ENCODE peak calls at places on chromosomes 5 and 9, in four cellular contexts. One of them, this sample, is unnamed.
A peak's percentile ranks its signal among the peaks of the same experiment; 100 is the strongest.

GRCh38 chr9:95143591-95144561 is 173.6 kb downstream of the FANCC start:
- DNase-seq in colonic mucosa: peak; percentile 79
- DNase-seq in DND-41: no peak
- DNase-seq in iPS DF 6.9: no peak
- DNase-seq in this sample: no peak

GRCh38 chr9:35691757-35692301 is 2.1 kb upstream of the TPM2 start:
- DNase-seq in colonic mucosa: no peak
- DNase-seq in iPS DF 6.9: no peak
- DNase-seq in DND-41: no peak
- DNase-seq in this sample: no peak

GRCh38 chr9:20353931-20354652 is 268.2 kb downstream of the MLLT3 start:
- DNase-seq in DND-41: no peak
- DNase-seq in iPS DF 6.9: no peak
- DNase-seq in colonic mucosa: no peak
- DNase-seq in this sample: no peak

GRCh38 chr9:136804509-136805206 is 3.1 kb upstream of the RABL6 start:
- DNase-seq in iPS DF 6.9: no peak
- DNase-seq in colonic mucosa: no peak
- DNase-seq in DND-41: no peak
- DNase-seq in this sample: no peak

GRCh38 chr5:88251048-88251711 is 17.5 kb downstream of the TMEM161B start:
- DNase-seq in colonic mucosa: no peak
- DNase-seq in iPS DF 6.9: no peak
- DNase-seq in DND-41: no peak
- DNase-seq in this sample: no peak

GRCh38 chr5:132180134-132180745 is 47.4 kb downstream of the P4HA2 start:
- DNase-seq in iPS DF 6.9: peak; percentile 25
- DNase-seq in colonic mucosa: peak; percentile 32
- DNase-seq in DND-41: no peak
- DNase-seq in this sample: peak; percentile 19

GRCh38 chr9:4174781-4175180 is 125.1 kb downstream of the GLIS3 start:
- DNase-seq in iPS DF 6.9: no peak
- DNase-seq in DND-41: no peak
- DNase-seq in colonic mucosa: no peak
- DNase-seq in this sample: no peak

GRCh38 chr5:10768304-10768899 is 7.4 kb upstream of the DAP start:
- DNase-seq in colonic mucosa: no peak
- DNase-seq in DND-41: no peak
- DNase-seq in iPS DF 6.9: no peak
- DNase-seq in this sample: no peak

GRCh38 chr5:173997331-173997730 is 8.4 kb downstream of the C5orf47 start:
- DNase-seq in colonic mucosa: no peak
- DNase-seq in iPS DF 6.9: no peak
- DNase-seq in DND-41: no peak
- DNase-seq in this sample: no peak

GRCh38 chr9:129750010-129750409 is 2.8 kb downstream of the PTGES start:
- DNase-seq in iPS DF 6.9: no peak
- DNase-seq in colonic mucosa: no peak
- DNase-seq in DND-41: no peak
- DNase-seq in this sample: no peak

GRCh38 chr5:110899566-110900412 is 161.0 kb downstream of the SLC25A46 start:
- DNase-seq in colonic mucosa: no peak
- DNase-seq in DND-41: no peak
- DNase-seq in iPS DF 6.9: no peak
- DNase-seq in this sample: no peak

GRCh38 chr5:95864944-95865504 is 42.5 kb upstream of the GLRX start:
- DNase-seq in colonic mucosa: peak; percentile 54
- DNase-seq in DND-41: no peak
- DNase-seq in iPS DF 6.9: no peak
- DNase-seq in this sample: no peak

GRCh38 chr9:134333874-134334581 is 7.8 kb downstream of the RXRA start:
- DNase-seq in iPS DF 6.9: no peak
- DNase-seq in colonic mucosa: no peak
- DNase-seq in DND-41: no peak
- DNase-seq in this sample: no peak

GRCh38 chr5:178310130-178310865 is 77.7 kb upstream of the PHYKPL start:
- DNase-seq in colonic mucosa: no peak
- DNase-seq in DND-41: no peak
- DNase-seq in iPS DF 6.9: no peak
- DNase-seq in this sample: no peak

GRCh38 chr9:134678206-134678605 is 36.6 kb downstream of the COL5A1 start:
- DNase-seq in DND-41: no peak
- DNase-seq in iPS DF 6.9: no peak
- DNase-seq in colonic mucosa: no peak
- DNase-seq in this sample: no peak

GRCh38 chr9:128414461-128414860 is 6.2 kb upstream of the CERCAM start:
- DNase-seq in DND-41: no peak
- DNase-seq in iPS DF 6.9: no peak
- DNase-seq in colonic mucosa: no peak
- DNase-seq in this sample: no peak

GRCh38 chr9:114015607-114016006 is 62.5 kb downstream of the AMBP start:
- DNase-seq in iPS DF 6.9: no peak
- DNase-seq in DND-41: no peak
- DNase-seq in colonic mucosa: no peak
- DNase-seq in this sample: no peak

GRCh38 chr5:179313849-179314521 is 31.3 kb downstream of the ADAMTS2 start:
- DNase-seq in DND-41: no peak
- DNase-seq in colonic mucosa: peak; percentile 63
- DNase-seq in iPS DF 6.9: no peak
- DNase-seq in this sample: no peak

GRCh38 chr5:116454417-116454927 is 120.2 kb downstream of the SEMA6A start:
- DNase-seq in iPS DF 6.9: no peak
- DNase-seq in DND-41: peak; percentile 21
- DNase-seq in colonic mucosa: no peak
- DNase-seq in this sample: no peak

GRCh38 chr9:70865471-70865870 is 255.9 kb downstream of the TRPM3 start:
- DNase-seq in DND-41: no peak
- DNase-seq in iPS DF 6.9: no peak
- DNase-seq in colonic mucosa: no peak
- DNase-seq in this sample: no peak

GRCh38 chr5:88686077-88686541 is 196.9 kb downstream of the MEF2C start:
- DNase-seq in DND-41: no peak
- DNase-seq in colonic mucosa: no peak
- DNase-seq in iPS DF 6.9: no peak
- DNase-seq in this sample: no peak

GRCh38 chr5:8981016-8981415 is 564.9 kb downstream of the SEMA5A start:
- DNase-seq in DND-41: no peak
- DNase-seq in iPS DF 6.9: no peak
- DNase-seq in colonic mucosa: no peak
- DNase-seq in this sample: no peak

GRCh38 chr9:26058111-26058895 is 380.1 kb upstream of the TUSC1 start:
- DNase-seq in DND-41: no peak
- DNase-seq in iPS DF 6.9: no peak
- DNase-seq in colonic mucosa: no peak
- DNase-seq in this sample: no peak

GRCh38 chr5:68333649-68334549 is 118.3 kb downstream of the PIK3R1 start:
- DNase-seq in DND-41: no peak
- DNase-seq in colonic mucosa: no peak
- DNase-seq in iPS DF 6.9: no peak
- DNase-seq in this sample: no peak

GRCh38 chr9:98917691-98918487 is 25.8 kb upstream of the COL15A1 start:
- DNase-seq in iPS DF 6.9: no peak
- DNase-seq in DND-41: no peak
- DNase-seq in colonic mucosa: no peak
- DNase-seq in this sample: no peak

GRCh38 chr5:40521925-40522324 is 157.8 kb upstream of the PTGER4 start:
- DNase-seq in DND-41: no peak
- DNase-seq in colonic mucosa: no peak
- DNase-seq in iPS DF 6.9: no peak
- DNase-seq in this sample: no peak

GRCh38 chr5:94621763-94622162 is 3.3 kb downstream of the SLF1 start:
- DNase-seq in DND-41: no peak
- DNase-seq in iPS DF 6.9: no peak
- DNase-seq in colonic mucosa: no peak
- DNase-seq in this sample: no peak

GRCh38 chr5:91386120-91386519 is 3.0 kb upstream of the ARRDC3 start:
- DNase-seq in iPS DF 6.9: no peak
- DNase-seq in DND-41: no peak
- DNase-seq in colonic mucosa: no peak
- DNase-seq in this sample: no peak

GRCh38 chr5:125134216-125135081 is 388.0 kb upstream of the ZNF608 start:
- DNase-seq in DND-41: no peak
- DNase-seq in colonic mucosa: no peak
- DNase-seq in iPS DF 6.9: no peak
- DNase-seq in this sample: no peak

GRCh38 chr9:90827181-90827866 is 25.7 kb downstream of the SYK start:
- DNase-seq in colonic mucosa: no peak
- DNase-seq in DND-41: no peak
- DNase-seq in iPS DF 6.9: no peak
- DNase-seq in this sample: no peak

GRCh38 chr5:157026789-157027424 is 32.0 kb downstream of the HAVCR1 start:
- DNase-seq in colonic mucosa: peak; percentile 34
- DNase-seq in iPS DF 6.9: peak; percentile 78
- DNase-seq in DND-41: no peak
- DNase-seq in this sample: no peak

GRCh38 chr5:76298852-76299251 is 104.2 kb upstream of the IQGAP2 start:
- DNase-seq in colonic mucosa: no peak
- DNase-seq in DND-41: no peak
- DNase-seq in iPS DF 6.9: no peak
- DNase-seq in this sample: no peak

GRCh38 chr5:159043551-159043950 is 56.2 kb downstream of the EBF1 start:
- DNase-seq in colonic mucosa: no peak
- DNase-seq in iPS DF 6.9: no peak
- DNase-seq in DND-41: no peak
- DNase-seq in this sample: no peak
- H3K27me3 ChIP-seq in colonic mucosa: no peaks in the 10 kb centered on the region
- H3K27me3 ChIP-seq in iPS DF 6.9: no peaks in the 10 kb centered on the region
- H3K27me3 ChIP-seq in DND-41: no peaks in the 10 kb centered on the region
- H3K27me3 ChIP-seq in this sample: no peaks in the 10 kb centered on the region

GRCh38 chr9:135737840-135738521 is 36.0 kb downstream of the KCNT1 start:
- DNase-seq in DND-41: no peak
- DNase-seq in colonic mucosa: no peak
- DNase-seq in iPS DF 6.9: no peak
- DNase-seq in this sample: no peak
- H3K27me3 ChIP-seq in DND-41: no peaks in the 10 kb centered on the region
- H3K27me3 ChIP-seq in colonic mucosa: peaks cover 4% of the 10 kb centered on the region
- H3K27me3 ChIP-seq in iPS DF 6.9: peaks cover 1% of the 10 kb centered on the region
- H3K27me3 ChIP-seq in this sample: no peaks in the 10 kb centered on the region

GRCh38 chr5:73233053-73233460 is 60.1 kb downstream of the TMEM174 start:
- DNase-seq in colonic mucosa: no peak
- DNase-seq in DND-41: no peak
- DNase-seq in iPS DF 6.9: no peak
- DNase-seq in this sample: no peak
- H3K27me3 ChIP-seq in colonic mucosa: peaks cover 58% of the 10 kb centered on the region
- H3K27me3 ChIP-seq in DND-41: no peaks in the 10 kb centered on the region
- H3K27me3 ChIP-seq in iPS DF 6.9: peaks cover 59% of the 10 kb centered on the region
- H3K27me3 ChIP-seq in this sample: peaks cover 41% of the 10 kb centered on the region

DNA sequence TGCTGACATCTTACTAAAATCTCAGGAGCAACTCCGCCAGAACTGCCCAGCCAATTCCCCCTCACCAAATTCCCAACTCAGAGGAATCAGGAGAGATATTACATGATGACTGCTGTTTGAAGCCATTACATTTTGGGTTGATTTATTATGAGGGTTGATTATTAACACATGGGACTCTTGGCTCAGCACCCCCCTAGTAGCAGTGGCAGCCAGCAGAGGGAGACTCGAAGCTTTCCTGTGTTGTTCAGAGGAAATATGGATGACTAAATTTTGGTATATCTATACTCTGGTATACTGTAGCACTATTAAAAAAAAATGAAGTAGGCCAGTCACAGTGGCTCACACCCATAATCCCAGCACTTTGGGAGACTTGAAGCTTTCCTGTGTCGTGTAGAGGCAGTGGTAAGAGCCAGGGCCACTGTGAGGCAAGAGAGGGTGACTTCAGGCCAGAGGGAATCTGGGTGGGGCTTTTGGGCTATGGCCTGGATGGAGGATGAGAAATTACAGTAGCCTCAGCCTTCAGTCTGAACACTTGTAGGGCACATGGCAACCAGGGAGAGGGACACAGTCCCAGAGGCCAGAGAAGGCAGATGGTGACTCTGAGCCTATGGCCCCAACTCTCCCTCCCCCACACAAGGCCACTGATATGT is 111.4 kb downstream of the LHX2 start:
- DNase-seq in iPS DF 6.9: no peak
- DNase-seq in colonic mucosa: no peak
- DNase-seq in DND-41: no peak
- DNase-seq in this sample: no peak
- H3K27me3 ChIP-seq in iPS DF 6.9: no peaks in the 10 kb centered on the region
- H3K27me3 ChIP-seq in colonic mucosa: no peaks in the 10 kb centered on the region
- H3K27me3 ChIP-seq in DND-41: no peaks in the 10 kb centered on the region
- H3K27me3 ChIP-seq in this sample: no peaks in the 10 kb centered on the region

GRCh38 chr5:175854231-175855040 is 16.9 kb upstream of the CPLX2 start:
- DNase-seq in iPS DF 6.9: no peak
- DNase-seq in DND-41: no peak
- DNase-seq in colonic mucosa: no peak
- DNase-seq in this sample: no peak
- H3K27me3 ChIP-seq in iPS DF 6.9: no peaks in the 10 kb centered on the region
- H3K27me3 ChIP-seq in DND-41: no peaks in the 10 kb centered on the region
- H3K27me3 ChIP-seq in colonic mucosa: no peaks in the 10 kb centered on the region
- H3K27me3 ChIP-seq in this sample: no peaks in the 10 kb centered on the region

DNA sequence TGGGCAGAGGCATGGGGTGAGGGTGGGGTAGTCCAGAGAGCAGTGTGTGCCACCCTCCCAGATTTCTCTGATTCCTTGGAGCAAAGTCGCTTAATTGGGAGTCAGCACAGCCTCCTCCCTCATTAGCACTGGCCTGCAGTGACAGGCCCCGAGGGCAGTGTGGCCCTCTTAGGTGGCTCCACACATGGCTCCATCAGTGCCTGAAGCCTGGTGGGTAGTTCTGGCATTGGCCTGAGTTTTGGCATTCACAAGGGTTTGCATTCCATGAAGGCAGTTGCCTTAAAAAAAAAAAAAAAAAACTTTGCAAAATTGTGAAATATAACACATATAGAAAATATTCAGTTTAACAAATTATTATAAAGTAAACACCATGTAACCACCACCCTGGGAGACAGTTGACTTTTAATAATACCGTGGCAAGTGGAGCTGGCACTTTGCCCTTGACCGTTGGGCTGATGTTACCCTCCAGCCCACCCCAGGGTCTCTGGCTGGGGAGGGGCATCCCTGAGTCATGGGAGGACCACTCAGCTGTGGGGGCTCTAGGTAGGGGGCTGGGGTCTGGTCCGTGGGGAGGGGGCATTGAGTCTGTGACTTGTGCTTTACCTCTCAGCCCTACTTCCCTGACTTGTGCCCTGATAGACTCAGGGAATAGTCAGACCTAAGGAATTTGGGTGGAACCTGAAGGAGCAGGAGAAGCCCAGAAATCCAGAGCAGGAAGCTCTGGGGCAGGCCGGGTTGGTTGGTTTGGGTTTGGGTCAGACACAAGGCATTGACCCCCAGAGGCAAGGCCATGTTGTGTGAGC is 51.3 kb upstream of the PITX1 start:
- DNase-seq in iPS DF 6.9: no peak
- DNase-seq in DND-41: no peak
- DNase-seq in colonic mucosa: no peak
- DNase-seq in this sample: no peak
- H3K27me3 ChIP-seq in iPS DF 6.9: no peaks in the 10 kb centered on the region
- H3K27me3 ChIP-seq in DND-41: no peaks in the 10 kb centered on the region
- H3K27me3 ChIP-seq in colonic mucosa: no peaks in the 10 kb centered on the region
- H3K27me3 ChIP-seq in this sample: no peaks in the 10 kb centered on the region

This sample was measured in naive thymus-derived CD4-positive, alpha-beta T cell.